ENCODE peak calls at places on chromosomes 16 and 17, in six cellular contexts. G, B, S, N, E and V are unnamed samples.

GRCh38 chr17:13222931-13223330 is 205.1 kb upstream of the ELAC2 start:
- DNase-seq in E (no peak), S (no peak), G (no peak), B (no peak), N (no peak), V (no peak)

GRCh38 chr16:76906552-76906951 is 284.4 kb upstream of the MON1B start:
- DNase-seq in E (no peak), G (no peak), N (no peak), B (no peak), S (no peak), V (no peak)

GRCh38 chr16:51440096-51440495 is 289.0 kb upstream of the SALL1 start:
- DNase-seq in B (no peak), E (no peak), S (no peak), N (no peak), G (no peak), V (no peak)

GRCh38 chr17:55284944-55285339 is 20.2 kb downstream of the HLF start:
- DNase-seq in G (no peak), B (no peak), E (no peak), S (no peak), N (no peak), V (no peak)

GRCh38 chr17:35373984-35374765 is 754 bp upstream of the SLFN11 start:
- DNase-seq in N (no peak), G (no peak), E (no peak), B (no peak), S (no peak), V (no peak)

GRCh38 chr17:41688641-41689496 is at the start of gene EIF1:
- DNase-seq in G (peak), N (peak), S (peak), B (peak), E (peak), V (peak)

GRCh38 chr16:89970011-89970410 is 21.5 kb downstream of the DEF8 start:
- DNase-seq in G (no peak), B (no peak), E (no peak), N (no peak), S (no peak), V (no peak)

GRCh38 chr16:28974007-28974436 is 556 bp upstream of the SPNS1 start:
- DNase-seq in B (peak), G (peak), E (peak), S (no peak), N (peak), V (peak)

GRCh38 chr17:42135664-42136653 is 13.4 kb downstream of the HSPB9 start:
- DNase-seq in E (no peak), S (no peak), N (peak), G (peak), B (peak), V (no peak)

GRCh38 chr16:24013733-24014645 is 178.2 kb downstream of the PRKCB start:
- DNase-seq in G (no peak), B (no peak), N (no peak), E (no peak), S (peak), V (no peak)

GRCh38 chr16:67114793-67115192 is 5.1 kb downstream of the PHAF1 start:
- DNase-seq in B (no peak), G (no peak), E (no peak), N (no peak), S (no peak), V (no peak)

GRCh38 chr17:40452074-40452787 is 9.0 kb downstream of the IGFBP4 start:
- DNase-seq in N (no peak), E (no peak), G (no peak), S (no peak), B (no peak), V (no peak)

GRCh38 chr16:8703693-8704092 is 29.3 kb downstream of the ABAT start:
- DNase-seq in S (no peak), N (no peak), E (no peak), B (no peak), G (no peak), V (no peak)

GRCh38 chr16:84603115-84603816 is 14.6 kb downstream of the COTL1 start:
- DNase-seq in N (no peak), G (peak), E (no peak), S (no peak), B (peak), V (no peak)

GRCh38 chr17:11644265-11645212 is 46.3 kb downstream of the DNAH9 start:
- DNase-seq in N (peak), B (peak), S (no peak), E (peak), G (peak), V (peak)
- TF ChIP-seq YY1 in N (no peak), B (no peak), S (no peak), E (no peak), G (no peak), V (no peak)

DNA sequence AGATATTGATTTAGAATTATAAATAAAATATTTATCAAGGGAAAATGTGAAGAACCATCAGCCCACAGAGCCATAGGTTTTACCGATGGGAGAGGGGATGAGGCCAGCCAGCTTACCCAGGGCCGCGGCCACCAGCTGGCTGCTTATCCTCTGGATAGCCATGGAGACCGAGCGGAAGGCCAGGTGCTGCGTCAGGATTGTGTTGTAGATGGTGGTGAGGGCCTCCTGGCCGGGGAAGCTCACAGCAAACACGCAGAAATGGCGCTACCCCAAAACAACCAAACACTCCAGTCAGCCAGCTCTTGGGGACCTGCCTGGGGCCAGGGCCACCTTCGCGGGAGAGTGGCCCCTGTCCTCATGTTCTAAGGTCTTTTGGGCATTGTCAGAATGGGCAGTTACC is 97.8 kb downstream of the DNAH17 start:
- DNase-seq in N (no peak), B (no peak), E (no peak), G (no peak), S (no peak), V (no peak)
- TF ChIP-seq ZNF274 in N (no peak), B (no peak), E (no peak), G (no peak), S (no peak), V (no peak)

DNA sequence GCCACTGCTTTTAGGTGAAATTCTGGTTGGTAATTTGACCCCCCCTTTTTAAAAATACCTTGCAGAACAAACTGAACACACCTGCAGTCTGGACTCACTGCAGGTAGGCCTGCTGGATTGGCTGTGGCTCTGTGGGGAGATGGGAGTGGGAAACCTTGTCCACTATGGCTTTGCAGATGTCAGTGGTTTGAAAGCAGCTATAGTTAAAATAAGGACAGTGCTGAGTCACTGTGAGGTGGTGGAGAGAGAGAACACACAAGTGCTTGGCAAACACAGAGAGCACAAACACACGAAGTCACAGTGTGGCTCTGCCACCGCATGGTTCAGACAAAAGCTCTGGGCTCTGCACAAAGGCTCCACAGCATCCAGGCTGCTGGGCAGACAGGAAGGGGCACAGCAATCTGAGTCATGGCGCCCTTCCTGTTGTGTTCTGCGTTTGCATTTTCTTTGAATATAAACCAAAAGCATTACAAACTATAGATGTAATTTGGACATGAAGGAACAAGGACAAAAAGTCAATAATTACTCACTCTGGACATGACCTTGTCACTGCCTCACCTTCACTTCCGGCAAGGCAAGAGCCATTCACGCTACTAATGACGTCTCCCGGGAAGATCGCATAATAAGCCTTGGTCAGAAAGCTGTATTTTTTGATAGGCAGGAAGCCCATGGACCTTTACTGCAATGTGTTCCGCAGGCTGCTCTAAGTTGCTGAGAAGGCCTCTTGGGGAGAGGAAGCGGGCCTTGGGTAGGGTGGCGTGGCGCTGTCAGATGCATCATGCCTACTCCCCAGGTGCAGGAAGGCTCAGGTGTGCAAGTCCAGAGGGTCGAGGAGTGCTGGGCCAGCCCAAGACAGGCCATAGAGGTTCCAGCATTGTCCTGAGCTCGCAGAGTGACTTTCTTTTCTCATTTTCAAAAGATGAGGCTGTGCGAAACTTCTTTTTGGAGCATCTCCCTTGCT is 60.1 kb upstream of the MED9 start:
- DNase-seq in E (no peak), S (no peak), N (peak), G (no peak), B (peak), V (no peak)
- TF ChIP-seq YY1 in E (no peak), S (no peak), N (peak), G (no peak), B (no peak), V (no peak)

GRCh38 chr16:1981972-1982574 is 804 bp upstream of the NOXO1 start:
- DNase-seq in G (no peak), E (no peak), N (peak), B (no peak), S (no peak), V (no peak)

GRCh38 chr16:1983053-1983543 is 895 bp upstream of the GFER start:
- DNase-seq in G (no peak), E (no peak), N (no peak), S (no peak), B (no peak), V (no peak)

GRCh38 chr16:1985466-1986150 is 1.6 kb downstream of the GFER start:
- DNase-seq in E (no peak), B (no peak), N (no peak), S (no peak), G (no peak), V (no peak)

GRCh38 chr16:1984347-1985225 is 593 bp downstream of the GFER start:
- DNase-seq in S (no peak), G (no peak), E (no peak), B (peak), N (peak), V (no peak)

GRCh38 chr16:1983544-1984346 is at the start of gene GFER:
- DNase-seq in S (peak), N (peak), G (peak), E (peak), B (peak), V (peak)
- TF ChIP-seq ZNF274 in S (no peak), N (no peak), G (no peak), E (no peak), B (no peak), V (no peak)

DNA sequence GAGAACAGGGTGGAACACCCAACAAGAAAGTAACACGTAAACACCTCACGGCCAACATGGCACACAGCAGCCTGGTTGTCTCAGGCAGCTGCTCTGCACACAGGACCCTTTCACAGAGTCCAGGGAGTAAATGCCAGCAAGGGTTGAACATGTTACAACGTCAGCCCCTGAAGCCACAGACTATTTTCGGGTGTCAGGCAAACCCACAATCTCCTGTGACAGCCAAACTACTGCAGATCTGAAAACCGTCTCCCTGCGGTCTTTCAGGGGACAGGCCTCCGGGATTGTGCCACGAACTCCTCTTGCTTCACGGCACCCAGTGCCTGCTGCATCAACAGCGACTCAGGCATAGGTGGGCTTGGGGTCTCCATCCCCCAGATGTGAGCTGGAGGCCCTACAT is 127.7 kb downstream of the XYLT1 start:
- DNase-seq in S (peak), B (no peak), G (no peak), E (no peak), N (no peak), V (no peak)
- TF ChIP-seq YY1 in S (no peak), B (no peak), G (no peak), E (no peak), N (no peak), V (no peak)

GRCh38 chr16:12524658-12525057 is 279.0 kb downstream of the CPPED1 start:
- DNase-seq in N (no peak), S (no peak), E (no peak), G (no peak), B (no peak), V (no peak)

GRCh38 chr16:12530291-12530690 is 273.4 kb downstream of the CPPED1 start:
- DNase-seq in G (no peak), B (no peak), S (no peak), N (no peak), E (no peak), V (no peak)

GRCh38 chr16:12529582-12529981 is 274.1 kb downstream of the CPPED1 start:
- DNase-seq in G (no peak), B (peak), S (no peak), E (no peak), N (no peak), V (no peak)

GRCh38 chr16:12526521-12526920 is 277.2 kb downstream of the CPPED1 start:
- DNase-seq in S (no peak), E (no peak), N (no peak), G (no peak), B (no peak), V (no peak)

DNA sequence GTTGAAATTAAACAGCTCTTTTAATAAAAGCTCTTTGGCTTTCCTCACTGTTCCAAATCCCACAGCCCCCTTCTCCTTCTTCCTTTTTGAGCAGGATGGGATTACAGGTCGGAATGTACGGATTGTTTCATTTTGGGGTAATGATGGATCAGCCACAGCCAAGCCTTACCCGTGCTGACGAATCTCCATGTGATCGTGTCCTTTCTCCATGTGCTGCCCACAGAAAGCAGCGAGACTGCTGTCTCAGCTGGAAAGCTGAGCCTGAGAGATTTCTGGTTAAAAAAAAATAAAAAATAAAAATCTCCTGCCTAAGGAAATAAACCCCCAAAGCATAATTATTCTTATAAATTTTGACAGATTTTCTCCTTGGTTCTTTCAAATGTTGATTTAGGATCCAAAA is 276.6 kb downstream of the CPPED1 start:
- DNase-seq in S (no peak), N (no peak), G (no peak), B (no peak), E (no peak), V (no peak)
- TF ChIP-seq ZNF274 in S (no peak), N (no peak), G (no peak), B (no peak), E (no peak), V (no peak)

GRCh38 chr16:19711643-19712042 is 6.4 kb downstream of the KNOP1 start:
- DNase-seq in N (no peak), B (no peak), S (no peak), E (no peak), G (no peak), V (no peak)
- TF ChIP-seq YY1 in N (no peak), B (no peak), S (no peak), E (no peak), G (no peak), V (no peak)